ENCODE peak calls at places on chromosomes 4 and X, in four cellular contexts. X is astrocyte of the spinal cord, G is fibroblast of lung, L is AG09309. B is an unnamed sample.

GRCh38 chr4:78155616-78156105 is 98.5 kb downstream of the FRAS1 start:
- DNase-seq in L (no peak), G (peak; percentile 22), X (peak; percentile 84), B (no peak)

GRCh38 chrX:36431819-36432218 is 512.3 kb downstream of the CFAP47 start:
- DNase-seq in G (peak; percentile 62), X (peak; percentile 72), L (no peak), B (peak; percentile 65)

GRCh38 chrX:18210470-18210869 is 10.2 kb downstream of the BEND2 start:
- DNase-seq in G (peak; percentile 53), L (no peak), X (peak; percentile 22), B (no peak)

GRCh38 chrX:47460561-47460960 is 22.5 kb downstream of the ZNF41 start:
- DNase-seq in G (no peak), L (no peak), X (no peak), B (no peak)

GRCh38 chr4:45078201-45078600 is 351.8 kb upstream of the GNPDA2 start:
- DNase-seq in G (no peak), X (no peak), L (no peak), B (no peak)

GRCh38 chr4:17517664-17518063 is 2.7 kb downstream of the CLRN2 start:
- DNase-seq in G (no peak), X (no peak), L (no peak), B (no peak)

GRCh38 chr4:102625232-102625930 is 124.2 kb downstream of the NFKB1 start:
- DNase-seq in X (peak; percentile 25), L (no peak), G (peak; percentile 73), B (no peak)

GRCh38 chr4:23773884-23774636 is 115.8 kb downstream of the PPARGC1A start:
- DNase-seq in G (no peak), X (no peak), L (no peak), B (no peak)

GRCh38 chr4:183636488-183636887 is 22.5 kb downstream of the RWDD4 start:
- DNase-seq in X (peak; percentile 31), L (no peak), G (no peak), B (no peak)

GRCh38 chrX:72060196-72060974 is 71.3 kb downstream of the RTL5 start:
- DNase-seq in L (no peak), X (no peak), G (no peak), B (no peak)

GRCh38 chr4:122732329-122733026 is at the start of gene BBS12:
- DNase-seq in L (peak; percentile 99), G (peak; percentile 99), X (peak; percentile 100), B (peak; percentile 95)

GRCh38 chrX:13428055-13428786 is 108.4 kb upstream of the ATXN3L start:
- DNase-seq in X (peak; percentile 70), L (no peak), G (peak; percentile 41), B (no peak)

GRCh38 chr4:113248320-113248719 is 198.9 kb downstream of the ANK2 start:
- DNase-seq in X (no peak), G (no peak), L (no peak), B (no peak)

GRCh38 chr4:123846627-123847026 is 450.0 kb downstream of the SPRY1 start:
- DNase-seq in L (no peak), G (peak; percentile 38), X (no peak), B (no peak)

GRCh38 chr4:108360857-108361820 is 192.4 kb upstream of the LEF1 start:
- DNase-seq in G (peak; percentile 32), X (peak; percentile 81), L (peak; percentile 69), B (peak; percentile 49)

GRCh38 chr4:47553329-47554125 is 68.5 kb downstream of the ATP10D start:
- DNase-seq in L (no peak), G (no peak), X (no peak), B (no peak)

GRCh38 chr4:153081693-153082092 is 122.5 kb upstream of the TRIM2 start:
- DNase-seq in X (no peak), G (no peak), L (no peak), B (no peak)

GRCh38 chr4:169229571-169230028 is 41.2 kb downstream of the SH3RF1 start:
- DNase-seq in L (peak; percentile 88), G (peak; percentile 96), X (peak; percentile 96), B (no peak)

GRCh38 chr4:10590896-10591295 is 93.7 kb downstream of the CLNK start:
- DNase-seq in X (peak; percentile 56), L (no peak), G (peak; percentile 13), B (no peak)

GRCh38 chrX:106932492-106932923 is 12.3 kb downstream of the CLDN2 start:
- DNase-seq in L (no peak), X (no peak), G (peak; percentile 39), B (no peak)

GRCh38 chrX:107448625-107449468 is 605 bp upstream of the FRMPD3 start:
- DNase-seq in X (no peak), G (no peak), L (no peak), B (no peak)

GRCh38 chr4:17276821-17277220 is 235.1 kb downstream of the QDPR start:
- DNase-seq in X (peak; percentile 42), G (peak; percentile 32), L (peak; percentile 16), B (no peak)

GRCh38 chr4:37441231-37442061 is 196.9 kb downstream of the NWD2 start:
- DNase-seq in G (no peak), X (no peak), L (no peak), B (peak; percentile 70)

GRCh38 chr4:88159137-88159725 is 792 bp upstream of the ABCG2 start:
- DNase-seq in X (no peak), G (no peak), L (no peak), B (no peak)

GRCh38 chr4:88162636-88163035 is 4.2 kb upstream of the ABCG2 start:
- DNase-seq in G (peak; percentile 36), L (no peak), X (peak; percentile 38), B (no peak)

GRCh38 chr4:88158038-88158359 is 440 bp downstream of the ABCG2 start:
- DNase-seq in X (no peak), L (no peak), G (no peak), B (no peak)

GRCh38 chr4:88163286-88163685 is 4.8 kb upstream of the ABCG2 start:
- DNase-seq in L (no peak), G (no peak), X (no peak), B (no peak)

DNA sequence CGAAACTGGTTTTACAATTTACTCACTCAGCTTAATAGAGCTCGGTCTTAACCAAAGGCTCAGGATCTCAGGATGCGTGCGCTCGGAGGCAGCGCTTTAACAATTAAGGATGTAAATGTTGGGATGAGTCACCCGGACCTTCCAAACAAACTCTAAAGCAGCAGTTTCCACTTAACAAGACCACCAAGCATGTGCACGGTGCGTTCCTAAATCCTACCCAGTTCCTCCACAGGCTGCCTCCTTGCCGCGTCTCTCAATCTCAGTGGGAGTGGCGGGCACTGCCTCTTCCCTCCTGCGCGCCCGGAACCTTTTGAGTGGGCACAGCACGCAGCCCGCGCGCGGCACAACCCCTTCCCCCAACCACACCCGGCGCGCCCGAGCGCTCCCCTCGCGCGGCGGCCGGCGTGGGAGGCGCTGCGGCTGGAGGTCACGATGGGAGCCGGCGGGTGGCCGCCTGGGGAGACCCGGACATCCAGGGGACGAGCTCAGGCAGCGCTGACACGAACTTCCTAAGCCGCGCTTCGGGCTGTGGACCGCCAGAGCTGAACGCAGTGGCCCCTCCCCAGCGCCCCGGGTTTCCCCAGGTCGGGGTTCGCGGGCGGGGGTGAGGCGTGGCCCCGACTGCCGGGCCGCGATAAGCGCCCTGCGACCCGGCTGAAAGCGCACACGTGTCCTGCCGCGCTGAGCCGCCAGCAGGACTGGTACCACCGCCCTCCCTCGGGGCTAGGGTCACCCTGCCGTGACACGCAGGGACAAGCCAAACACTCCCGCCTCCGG is at the start of gene ABCG2:
- DNase-seq in G (peak; percentile 46), L (no peak), X (peak; percentile 44), B (no peak)
- H3K4me3 ChIP-seq in G (peak within 1 kb of the TSS; percentile 58), L (peak within 1 kb of the TSS; percentile 44), X (peak within 1 kb of the TSS; percentile 53), B (peak within 1 kb of the TSS; percentile 60)

GRCh38 chr4:623914-624626 is 1.3 kb upstream of the PDE6B start:
- DNase-seq in L (no peak), X (no peak), G (no peak), B (no peak)

GRCh38 chr4:626201-627091 is 1.1 kb downstream of the PDE6B start:
- DNase-seq in X (no peak), G (no peak), L (no peak), B (no peak)

GRCh38 chr4:624705-625590 is at the start of gene PDE6B:
- DNase-seq in L (no peak), G (no peak), X (no peak), B (peak; percentile 76)

GRCh38 chr4:627347-627746 is 2.0 kb downstream of the PDE6B start:
- DNase-seq in X (no peak), L (no peak), G (no peak), B (no peak)

DNA sequence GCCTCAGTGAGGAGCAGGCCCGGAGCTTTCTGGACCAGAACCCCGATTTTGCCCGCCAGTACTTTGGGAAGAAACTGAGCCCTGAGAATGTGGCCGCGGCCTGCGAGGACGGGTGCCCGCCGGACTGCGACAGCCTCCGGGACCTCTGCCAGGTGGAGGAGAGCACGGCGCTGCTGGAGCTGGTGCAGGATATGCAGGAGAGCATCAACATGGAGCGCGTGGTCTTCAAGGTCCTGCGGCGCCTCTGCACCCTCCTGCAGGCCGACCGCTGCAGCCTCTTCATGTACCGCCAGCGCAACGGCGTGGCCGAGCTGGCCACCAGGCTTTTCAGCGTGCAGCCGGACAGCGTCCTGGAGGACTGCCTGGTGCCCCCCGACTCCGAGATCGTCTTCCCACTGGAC is 258 bp downstream of the PDE6B start:
- DNase-seq in G (no peak), X (no peak), L (no peak), B (no peak)
- H3K4me3 ChIP-seq in G (no peak overlapping the region), X (no peak overlapping the region), L (no peak overlapping the region), B (no peak overlapping the region)

GRCh38 chr4:74440356-74440755 is 4.6 kb upstream of the AREG start:
- DNase-seq in L (no peak), G (no peak), X (no peak), B (no peak)
- H3K4me3 ChIP-seq in L (no peak overlapping the region), G (no peak overlapping the region), X (no peak overlapping the region), B (no peak overlapping the region)

GRCh38 chrX:120301960-120302359 is 9.3 kb downstream of the TMEM255A start:
- DNase-seq in X (no peak), L (no peak), G (no peak), B (no peak)

GRCh38 chrX:120304241-120304640 is 7.0 kb downstream of the TMEM255A start:
- DNase-seq in G (no peak), L (no peak), X (no peak), B (no peak)

GRCh38 chrX:120299928-120300327 is 11.3 kb downstream of the TMEM255A start:
- DNase-seq in L (no peak), G (no peak), X (no peak), B (no peak)

GRCh38 chrX:120301497-120301896 is 9.8 kb downstream of the TMEM255A start:
- DNase-seq in X (no peak), G (no peak), L (no peak), B (no peak)

GRCh38 chrX:120302434-120302833 is 8.8 kb downstream of the TMEM255A start:
- DNase-seq in X (no peak), L (no peak), G (no peak), B (no peak)
- H3K4me3 ChIP-seq in X (no peak overlapping the region), L (no peak overlapping the region), G (no peak overlapping the region), B (no peak overlapping the region)

GRCh38 chr4:140497428-140497775 is 691 bp downstream of the MGAT4D start:
- DNase-seq in X (no peak), L (no peak), G (no peak), B (no peak)
- H3K4me3 ChIP-seq in X (no peak overlapping the region), L (no peak overlapping the region), G (no peak overlapping the region), B (peak overlapping the region; percentile 34)

B was measured in kidney epithelial cell.